ENCODE peak calls at places on chromosome 18, in four cellular contexts. T is dorsolateral prefrontal cortex; E is activated gamma-delta T cell; A is activated CD4-positive, CD25-positive, alpha-beta regulatory T cell treated with anti-CD3 and anti-CD28 coated beads, Interleukin-2, amount 50 U/mL, for 16 hours. Z is an unnamed sample.

GRCh38 chr18:24539866-24540604 is 79.6 kb downstream of the HRH4 start:
- DNase-seq in A (no peak), T (no peak), E (no peak), Z (no peak)

GRCh38 chr18:6624729-6625308 is 104.7 kb upstream of the ARHGAP28 start:
- DNase-seq in E (no peak), A (no peak), T (no peak), Z (no peak)

GRCh38 chr18:50695431-50696176 is 124.2 kb downstream of the MRO start:
- DNase-seq in A (no peak), E (no peak), T (no peak), Z (no peak)

GRCh38 chr18:58887613-58887963 is 22.9 kb downstream of the ZNF532 start:
- DNase-seq in E (no peak), T (no peak), A (no peak), Z (no peak)

GRCh38 chr18:50987261-50987660 is 19.4 kb downstream of the ELAC1 start:
- DNase-seq in A (no peak), E (no peak), T (no peak), Z (no peak)

GRCh38 chr18:75441921-75442320 is 14.4 kb upstream of the SMIM21 start:
- DNase-seq in E (no peak), T (no peak), A (no peak), Z (no peak)

GRCh38 chr18:31206787-31207381 is 44.2 kb upstream of the DSC1 start:
- DNase-seq in T (no peak), E (no peak), A (no peak), Z (no peak)

GRCh38 chr18:62048279-62048678 is 138.6 kb downstream of the PIGN start:
- DNase-seq in A (no peak), T (no peak), E (no peak), Z (no peak)

GRCh38 chr18:23276456-23276855 is 141.2 kb downstream of the CABLES1 start:
- DNase-seq in A (no peak), T (no peak), E (no peak), Z (peak)

GRCh38 chr18:62848946-62849345 is 133.6 kb downstream of the PHLPP1 start:
- DNase-seq in E (no peak), A (no peak), T (no peak), Z (no peak)

GRCh38 chr18:7325126-7325430 is 94.2 kb downstream of the LRRC30 start:
- DNase-seq in T (no peak), E (no peak), A (no peak), Z (no peak)

GRCh38 chr18:36352384-36352783 is 54.9 kb downstream of the FHOD3 start:
- DNase-seq in E (no peak), T (no peak), A (no peak), Z (no peak)

Z was measured in upper lobe of left lung.